ENCODE peak calls at places on chromosomes 12 and 14, in eight cellular contexts. A is tibial artery, P is PC-3, C is endodermal cell, W is HepG2, L is mesenchymal stem cell, X is adipocyte, N is GM23248. J is an unnamed sample.

GRCh38 chr12:50192908-50193307 is 25.7 kb upstream of the CERS5 start:
- DNase-seq in A (no peak), P (peak; percentile 58), C (no peak), W (no peak), L (no peak), X (peak; percentile 57), N (peak; percentile 64), J (no peak)

GRCh38 chr14:58560208-58560607 is 77.6 kb upstream of the DACT1 start:
- DNase-seq in A (no peak), P (peak; percentile 83), C (no peak), W (no peak), L (peak; percentile 90), X (no peak), N (peak; percentile 51), J (peak; percentile 80)

GRCh38 chr14:76784881-76785280 is 23.6 kb downstream of the VASH1 start:
- DNase-seq in A (peak; percentile 93), P (peak; percentile 77), C (peak; percentile 96), W (peak; percentile 79), L (peak; percentile 87), X (peak; percentile 70), N (peak; percentile 72), J (peak; percentile 61)

GRCh38 chr14:89616425-89617141 is 199.6 kb upstream of the FOXN3 start:
- DNase-seq in A (no peak), P (no peak), C (peak; percentile 51), W (peak; percentile 29), L (peak; percentile 80), X (peak; percentile 71), N (peak; percentile 62), J (no peak)

GRCh38 chr12:3034067-3034750 is 43.0 kb upstream of the TSPAN9 start:
- DNase-seq in A (no peak), P (peak; percentile 59), C (peak; percentile 97), W (peak; percentile 55), L (peak; percentile 75), X (peak; percentile 79), N (peak; percentile 80), J (peak; percentile 59)

GRCh38 chr14:91284146-91284790 is 39.8 kb upstream of the GPR68 start:
- DNase-seq in A (no peak), P (peak; percentile 78), C (no peak), W (no peak), L (peak; percentile 78), X (peak; percentile 78), N (peak; percentile 94), J (peak; percentile 43)

GRCh38 chr12:48351022-48351708 is 446 bp upstream of the ZNF641 start:
- DNase-seq in A (peak; percentile 89), P (peak; percentile 69), C (no peak), W (peak; percentile 47), L (peak; percentile 76), X (peak; percentile 90), N (peak; percentile 89), J (peak; percentile 58)

GRCh38 chr14:67265131-67265530 is 23.9 kb downstream of the PALS1 start:
- DNase-seq in A (no peak), P (peak; percentile 51), C (no peak), W (no peak), L (no peak), X (peak; percentile 42), N (no peak), J (no peak)

GRCh38 chr12:28536088-28536487 is 345.8 kb downstream of the CCDC91 start:
- DNase-seq in A (no peak), P (peak; percentile 44), C (no peak), W (no peak), L (peak; percentile 79), X (peak; percentile 91), N (peak; percentile 89), J (peak; percentile 43)

GRCh38 chr14:24185741-24186140 is 2.9 kb downstream of the IPO4 start:
- DNase-seq in A (no peak), P (no peak), C (no peak), W (no peak), L (no peak), X (no peak), N (no peak), J (no peak)

GRCh38 chr14:72024043-72024407 is 91.8 kb downstream of the RGS6 start:
- DNase-seq in A (no peak), P (peak; percentile 62), C (peak; percentile 74), W (peak; percentile 24), L (no peak), X (peak; percentile 29), N (peak; percentile 35), J (peak; percentile 35)

GRCh38 chr12:80442426-80443222 is 1.4 kb upstream of the PTPRQ start:
- DNase-seq in A (no peak), P (peak; percentile 49), C (no peak), W (peak; percentile 20), L (no peak), X (no peak), N (no peak), J (peak; percentile 93)

GRCh38 chr12:93122569-93123091 is 193.5 kb upstream of the EEA1 start:
- DNase-seq in A (no peak), P (no peak), C (no peak), W (peak; percentile 81), L (no peak), X (no peak), N (no peak), J (peak; percentile 99)

GRCh38 chr12:49870501-49871262 is 27.8 kb upstream of the BCDIN3D start:
- DNase-seq in A (no peak), P (no peak), C (peak; percentile 37), W (no peak), L (no peak), X (no peak), N (no peak), J (no peak)

GRCh38 chr14:37048666-37049071 is 123.7 kb downstream of the SLC25A21 start:
- DNase-seq in A (no peak), P (peak; percentile 94), C (no peak), W (no peak), L (no peak), X (peak; percentile 17), N (peak; percentile 62), J (peak; percentile 92)

GRCh38 chr14:61477845-61478438 is 156.6 kb downstream of the PRKCH start:
- DNase-seq in A (peak; percentile 96), P (peak; percentile 91), C (no peak), W (no peak), L (peak; percentile 44), X (peak; percentile 56), N (peak; percentile 64), J (no peak)

GRCh38 chr12:6529291-6529737 is 5.0 kb upstream of the GAPDH start:
- DNase-seq in A (no peak), P (no peak), C (no peak), W (no peak), L (no peak), X (no peak), N (no peak), J (no peak)

GRCh38 chr12:127125607-127126259 is 1141.2 kb upstream of the TMEM132C start:
- DNase-seq in A (no peak), P (peak; percentile 99), C (peak; percentile 58), W (no peak), L (peak; percentile 53), X (peak; percentile 74), N (peak; percentile 94), J (peak; percentile 100)

GRCh38 chr12:120584343-120585149 is 3.3 kb upstream of the POP5 start:
- DNase-seq in A (peak; percentile 75), P (peak; percentile 77), C (peak; percentile 91), W (no peak), L (peak; percentile 27), X (peak; percentile 56), N (peak; percentile 58), J (no peak)

GRCh38 chr12:2641209-2641608 is 153.6 kb upstream of the FKBP4 start:
- DNase-seq in A (peak; percentile 65), P (peak; percentile 10), C (peak; percentile 93), W (no peak), L (no peak), X (peak; percentile 24), N (peak; percentile 62), J (no peak)

GRCh38 chr12:119156401-119156800 is 22.3 kb upstream of the HSPB8 start:
- DNase-seq in A (no peak), P (no peak), C (peak; percentile 94), W (no peak), L (no peak), X (no peak), N (no peak), J (no peak)

GRCh38 chr14:89743828-89744227 is 210.7 kb downstream of the EFCAB11 start:
- DNase-seq in A (no peak), P (no peak), C (no peak), W (no peak), L (no peak), X (no peak), N (no peak), J (no peak)

DNA sequence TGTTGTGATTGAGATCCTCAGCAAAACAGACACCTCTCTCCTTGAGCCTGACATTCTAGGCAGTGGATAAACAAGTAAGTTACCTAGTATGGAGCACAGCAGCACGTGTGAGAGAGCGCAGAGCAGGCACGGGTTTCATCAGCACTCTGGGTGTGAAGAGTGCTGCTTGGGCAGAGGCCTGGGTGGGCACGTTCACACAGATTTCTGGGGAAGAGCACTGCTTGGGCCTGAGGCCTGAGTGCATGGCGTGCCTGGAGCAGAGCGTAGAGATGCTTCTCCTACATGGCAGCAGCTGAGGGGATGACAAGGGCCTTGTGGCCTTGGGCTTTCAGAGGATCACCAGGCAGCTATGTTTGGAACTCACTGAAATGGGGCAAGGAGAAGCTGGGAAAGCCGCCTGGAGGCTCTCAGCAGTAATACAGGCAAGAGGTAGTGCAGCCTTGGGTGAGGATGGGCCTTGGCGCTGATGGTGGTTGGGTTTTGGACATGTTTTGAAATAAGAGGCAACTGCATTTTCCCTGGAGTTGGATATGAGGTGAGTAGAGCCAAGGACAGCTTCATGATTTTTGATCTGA is 17.6 kb downstream of the CKB start:
- DNase-seq in A (no peak), P (no peak), C (peak; percentile 69), W (no peak), L (peak; percentile 22), X (no peak), N (peak; percentile 45), J (no peak)
- H3K36me3 ChIP-seq in A (peaks cover 38% of the 10 kb centered on the region), P (peaks cover 48% of the 10 kb centered on the region), C (peaks cover 64% of the 10 kb centered on the region), W (peaks cover 20% of the 10 kb centered on the region), L (peaks cover 75% of the 10 kb centered on the region), X (peaks cover 76% of the 10 kb centered on the region), N (peaks cover 42% of the 10 kb centered on the region), J (peaks cover 29% of the 10 kb centered on the region)

GRCh38 chr12:1324900-1325299 is 269.5 kb downstream of the FBXL14 start:
- DNase-seq in A (no peak), P (no peak), C (no peak), W (no peak), L (no peak), X (no peak), N (no peak), J (no peak)
- H3K4me3 ChIP-seq in A (no peak overlapping the region), P (no peak overlapping the region), C (no peak overlapping the region), W (no peak overlapping the region), L (no peak overlapping the region), X (no peak overlapping the region), N (no peak overlapping the region), J (no peak overlapping the region)

GRCh38 chr14:100110801-100111200 is 45.6 kb downstream of the EVL start:
- DNase-seq in A (no peak), P (no peak), C (no peak), W (no peak), L (no peak), X (no peak), N (no peak), J (no peak)
- H3K36me3 ChIP-seq in A (no peaks in the 10 kb centered on the region), P (no peaks in the 10 kb centered on the region), C (no peaks in the 10 kb centered on the region), W (peaks cover 2% of the 10 kb centered on the region), L (peaks cover 11% of the 10 kb centered on the region), X (no peaks in the 10 kb centered on the region), N (no peaks in the 10 kb centered on the region), J (peaks cover 2% of the 10 kb centered on the region)

DNA sequence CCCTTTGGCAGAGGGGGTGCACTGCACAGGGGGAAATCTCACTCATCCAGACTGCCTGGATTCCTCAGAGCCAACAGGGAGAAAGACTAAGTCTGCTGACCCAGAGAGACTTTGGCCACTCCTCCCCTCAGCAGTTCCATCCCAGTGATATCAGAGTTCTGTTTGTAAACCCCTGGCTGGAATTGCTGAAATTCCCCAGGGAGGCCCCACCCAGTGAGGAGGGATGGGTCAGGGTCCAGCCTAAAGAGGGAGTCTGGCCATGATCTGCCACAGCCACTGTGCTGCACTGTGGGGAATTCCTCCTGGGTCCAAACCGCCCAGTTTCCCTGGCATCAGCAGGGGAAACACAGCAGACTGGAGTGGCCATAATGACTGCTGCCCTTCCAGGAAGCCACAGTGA is 54.9 kb upstream of the USP15 start:
- DNase-seq in A (no peak), P (no peak), C (peak; percentile 59), W (peak; percentile 63), L (no peak), X (no peak), N (no peak), J (no peak)
- H3K4me3 ChIP-seq in A (no peak overlapping the region), P (no peak overlapping the region), C (no peak overlapping the region), W (peak overlapping the region; percentile 0), L (no peak overlapping the region), X (no peak overlapping the region), N (no peak overlapping the region), J (no peak overlapping the region)

J was measured in bronchial epithelial cell.